ENCODE peak calls at places on chromosomes 12 and 14, in eight cellular contexts. Z is fibroblast of villous mesenchyme; S is stimulated activated CD4-positive, alpha-beta T cell treated with anti-CD3 and anti-CD28 coated beads, Interleukin-4, amount 100 ng/mL, for 48 hours; I is stimulated activated CD8-positive, alpha-beta memory T cell treated with anti-CD3 and anti-CD28 coated beads, Interleukin-12 subunit alpha, Interleukin-12 subunit beta, amount 100 ng/mL, for 1 hour; F is HCT116; G is cardiac fibroblast; D is IMR-90; C is progenitor cell of endocrine pancreas. B is an unnamed sample.
A peak's percentile ranks its signal among the peaks of the same experiment; 100 is the strongest.

GRCh38 chr12:104588048-104588942 is 131.5 kb downstream of the CHST11 start:
- DNase-seq in Z (peak; percentile 50), G (no peak), D (peak; percentile 81), I (no peak), F (peak; percentile 89), S (no peak), C (no peak), B (peak; percentile 87)

GRCh38 chr14:94771191-94771905 is 1.4 kb upstream of the GSC start:
- DNase-seq in S (no peak), F (no peak), G (no peak), Z (no peak), C (no peak), D (no peak), I (no peak), B (no peak)

GRCh38 chr14:105881021-105881930 is 354.9 kb downstream of the TMEM121 start:
- DNase-seq in S (no peak), D (no peak), Z (no peak), F (no peak), I (no peak), C (no peak), G (no peak), B (no peak)

GRCh38 chr12:66964629-66965028 is 285.8 kb upstream of the GRIP1 start:
- DNase-seq in D (no peak), F (no peak), G (no peak), S (peak; percentile 30), C (no peak), I (peak; percentile 8), Z (no peak), B (no peak)

GRCh38 chr12:68237068-68237467 is 11.5 kb upstream of the IL26 start:
- DNase-seq in I (no peak), Z (no peak), C (no peak), F (no peak), D (no peak), G (peak; percentile 38), S (no peak), B (no peak)

GRCh38 chr12:89783321-89784060 is 74.9 kb upstream of the ATP2B1 start:
- DNase-seq in F (no peak), G (peak; percentile 68), D (peak; percentile 67), Z (peak; percentile 80), C (no peak), I (no peak), S (no peak), B (no peak)

GRCh38 chr14:64364907-64365306 is 23.2 kb upstream of the MTHFD1 start:
- DNase-seq in D (peak; percentile 68), Z (peak; percentile 36), S (no peak), I (no peak), G (peak; percentile 26), F (no peak), C (no peak), B (no peak)

GRCh38 chr12:96487214-96487613 is 2.2 kb upstream of the CFAP54 start:
- DNase-seq in Z (peak; percentile 56), S (no peak), G (peak; percentile 73), D (peak; percentile 88), F (no peak), I (no peak), C (no peak), B (peak; percentile 30)

GRCh38 chr14:94827711-94828505 is 58.0 kb upstream of the GSC start:
- DNase-seq in G (no peak), S (no peak), I (no peak), C (no peak), D (no peak), Z (no peak), F (no peak), B (no peak)

GRCh38 chr12:52319097-52319496 is 2.1 kb downstream of the KRT83 start:
- DNase-seq in D (no peak), I (no peak), Z (no peak), S (no peak), F (no peak), C (no peak), G (no peak), B (no peak)

GRCh38 chr12:48977290-48978281 is 536 bp upstream of the WNT1 start:
- DNase-seq in D (peak; percentile 80), S (peak; percentile 85), Z (no peak), F (no peak), G (peak; percentile 45), I (peak; percentile 60), C (peak; percentile 56), B (peak; percentile 64)

GRCh38 chr14:69547701-69548348 is 26.8 kb downstream of the CCDC177 start:
- DNase-seq in C (peak; percentile 68), F (no peak), Z (no peak), D (no peak), S (no peak), I (no peak), G (peak; percentile 20), B (no peak)

GRCh38 chr14:54857830-54858269 is 44.8 kb downstream of the GCH1 start:
- DNase-seq in F (no peak), Z (no peak), G (peak; percentile 47), S (no peak), I (no peak), D (no peak), C (no peak), B (no peak)

GRCh38 chr12:113241191-113242017 is 20.1 kb downstream of the TPCN1 start:
- DNase-seq in Z (peak; percentile 90), F (no peak), G (no peak), C (no peak), D (peak; percentile 96), I (no peak), S (no peak), B (no peak)

GRCh38 chr14:103558071-103558882 is 4.2 kb downstream of the BAG5 start:
- DNase-seq in G (peak; percentile 38), S (no peak), Z (peak; percentile 94), D (peak; percentile 83), F (no peak), I (no peak), C (no peak), B (no peak)

GRCh38 chr14:71552809-71553208 is 379.4 kb upstream of the RGS6 start:
- DNase-seq in S (no peak), Z (no peak), G (no peak), F (no peak), I (no peak), C (no peak), D (no peak), B (no peak)

GRCh38 chr12:62647586-62647985 is 181.0 kb downstream of the MON2 start:
- DNase-seq in C (no peak), S (no peak), G (peak; percentile 76), F (no peak), D (no peak), I (no peak), Z (peak; percentile 20), B (no peak)

GRCh38 chr12:65464930-65465329 is 186.4 kb downstream of the MSRB3 start:
- DNase-seq in G (peak; percentile 88), S (no peak), Z (peak; percentile 89), F (no peak), C (no peak), I (no peak), D (peak; percentile 96), B (no peak)

GRCh38 chr12:52201520-52201839 is 9.7 kb upstream of the KRT80 start:
- DNase-seq in G (no peak), I (no peak), F (no peak), Z (no peak), D (no peak), S (no peak), C (no peak), B (no peak)

GRCh38 chr12:132153501-132154340 is 9.5 kb downstream of the NOC4L start:
- DNase-seq in F (no peak), C (peak; percentile 74), G (peak; percentile 82), Z (peak; percentile 69), I (peak; percentile 44), S (peak; percentile 55), D (peak; percentile 61), B (peak; percentile 39)

GRCh38 chr12:119715268-119715620 is 47.3 kb downstream of the PRKAB1 start:
- DNase-seq in I (no peak), F (no peak), G (no peak), C (no peak), S (no peak), Z (peak; percentile 34), D (peak; percentile 7), B (no peak)

GRCh38 chr12:68137278-68137930 is 22.1 kb downstream of the IFNG start:
- DNase-seq in Z (no peak), I (no peak), G (no peak), S (no peak), D (no peak), C (no peak), F (no peak), B (no peak)

GRCh38 chr12:124479680-124480468 is 87.5 kb downstream of the NCOR2 start:
- DNase-seq in Z (no peak), F (no peak), D (no peak), C (no peak), I (no peak), G (no peak), S (no peak), B (no peak)

GRCh38 chr12:104011265-104011664 is 38.7 kb downstream of the GLT8D2 start:
- DNase-seq in D (peak; percentile 96), G (peak; percentile 90), I (no peak), S (no peak), Z (peak; percentile 67), C (no peak), F (peak; percentile 16), B (no peak)

GRCh38 chr12:28878629-28879028 is 270.4 kb upstream of the FAR2 start:
- DNase-seq in F (no peak), D (no peak), I (no peak), C (no peak), Z (no peak), G (no peak), S (no peak), B (no peak)

GRCh38 chr12:71476513-71476912 is 36.9 kb downstream of the LGR5 start:
- DNase-seq in Z (peak; percentile 10), F (no peak), C (no peak), G (peak; percentile 78), I (no peak), S (no peak), D (peak; percentile 76), B (no peak)

GRCh38 chr12:131869871-131870418 is 24.5 kb upstream of the ULK1 start:
- DNase-seq in S (no peak), Z (peak; percentile 57), F (no peak), D (peak; percentile 62), C (no peak), G (peak; percentile 33), I (no peak), B (peak; percentile 42)

GRCh38 chr12:53179694-53180269 is 740 bp upstream of the ZNF740 start:
- DNase-seq in S (no peak), F (no peak), C (peak; percentile 26), G (no peak), I (no peak), Z (no peak), D (no peak), B (no peak)

GRCh38 chr14:68464716-68465115 is 328.2 kb downstream of the ZFP36L1 start:
- DNase-seq in S (no peak), F (peak; percentile 94), G (peak; percentile 25), D (peak; percentile 64), Z (no peak), C (no peak), I (no peak), B (peak; percentile 63)

GRCh38 chr14:99604766-99605298 is 825 bp upstream of the CCDC85C start:
- DNase-seq in C (peak; percentile 53), I (no peak), G (peak; percentile 40), Z (peak; percentile 40), S (no peak), D (peak; percentile 33), F (no peak), B (peak; percentile 29)

GRCh38 chr12:114625294-114625851 is 58.6 kb downstream of the TBX3 start:
- DNase-seq in I (peak; percentile 2), C (peak; percentile 57), D (peak; percentile 72), Z (peak; percentile 84), F (peak; percentile 52), G (peak; percentile 70), S (peak; percentile 28), B (peak; percentile 75)

B was measured in LoVo.